ENCODE peak calls at places on chromosome 18, in seven cellular contexts. S is tibial artery, P is upper lobe of right lung, L is GM12865, U is nephron progenitor cell, V is fibroblast of lung, Y is adrenal gland. O is an unnamed sample.

GRCh38 chr18:63758616-63759015 is 16.6 kb upstream of the SERPINB7 start:
- DNase-seq in S (no peak), P (no peak), L (no peak), U (no peak), V (peak), Y (no peak), O (no peak)

GRCh38 chr18:59908790-59909189 is 9.0 kb downstream of the PMAIP1 start:
- DNase-seq in S (no peak), P (no peak), L (peak), U (no peak), V (peak), Y (no peak), O (no peak)

GRCh38 chr18:79385749-79386341 is 9.9 kb upstream of the NFATC1 start:
- DNase-seq in S (no peak), P (peak), L (no peak), U (no peak), V (no peak), Y (no peak), O (peak)

GRCh38 chr18:77058186-77058847 is 74.3 kb downstream of the MBP start:
- DNase-seq in S (peak), P (no peak), L (no peak), U (no peak), V (no peak), Y (no peak), O (no peak)

GRCh38 chr18:80143876-80144275 is 34.8 kb downstream of the ADNP2 start:
- DNase-seq in S (no peak), P (no peak), L (no peak), U (no peak), V (no peak), Y (no peak), O (no peak)

GRCh38 chr18:48142994-48143393 is 212.5 kb upstream of the SMAD2 start:
- DNase-seq in S (no peak), P (no peak), L (no peak), U (no peak), V (no peak), Y (no peak), O (no peak)

GRCh38 chr18:61606759-61607158 is 273.5 kb downstream of the CDH20 start:
- DNase-seq in S (peak), P (peak), L (no peak), U (peak), V (peak), Y (peak), O (no peak)

GRCh38 chr18:527136-527535 is 26.6 kb upstream of the COLEC12 start:
- DNase-seq in S (no peak), P (no peak), L (no peak), U (no peak), V (peak), Y (no peak), O (no peak)

GRCh38 chr18:75654928-75655745 is 227.6 kb upstream of the SMIM21 start:
- DNase-seq in S (no peak), P (no peak), L (no peak), U (peak), V (no peak), Y (no peak), O (no peak)

GRCh38 chr18:72572896-72573295 is 28.8 kb upstream of the CBLN2 start:
- DNase-seq in S (no peak), P (no peak), L (no peak), U (no peak), V (no peak), Y (no peak), O (no peak)

GRCh38 chr18:12907258-12907925 is 23.4 kb upstream of the PTPN2 start:
- DNase-seq in S (no peak), P (no peak), L (no peak), U (no peak), V (peak), Y (no peak), O (no peak)

GRCh38 chr18:36015629-36016028 is 43.1 kb downstream of the RMP24 start:
- DNase-seq in S (no peak), P (no peak), L (peak), U (no peak), V (no peak), Y (no peak), O (peak)

GRCh38 chr18:51852661-51853060 is 487.3 kb upstream of the DCC start:
- DNase-seq in S (no peak), P (no peak), L (no peak), U (no peak), V (no peak), Y (no peak), O (no peak)

GRCh38 chr18:7567487-7568425 is 640 bp downstream of the PTPRM start:
- DNase-seq in S (peak), P (peak), L (no peak), U (peak), V (peak), Y (peak), O (peak)

GRCh38 chr18:40956213-40956612 is 998.8 kb upstream of the PIK3C3 start:
- DNase-seq in S (no peak), P (no peak), L (no peak), U (no peak), V (no peak), Y (no peak), O (no peak)

GRCh38 chr18:2108581-2108980 is 462.7 kb downstream of the METTL4 start:
- DNase-seq in S (no peak), P (no peak), L (no peak), U (no peak), V (peak), Y (no peak), O (no peak)

GRCh38 chr18:55343396-55344073 is 244.5 kb downstream of the TCF4 start:
- DNase-seq in S (no peak), P (no peak), L (peak), U (no peak), V (peak), Y (no peak), O (no peak)

GRCh38 chr18:76839395-76839794 is 17.0 kb downstream of the ZNF236 start:
- DNase-seq in S (no peak), P (no peak), L (no peak), U (no peak), V (peak), Y (no peak), O (no peak)

GRCh38 chr18:12861637-12862036 is 22.4 kb downstream of the PTPN2 start:
- DNase-seq in S (no peak), P (no peak), L (no peak), U (no peak), V (no peak), Y (no peak), O (no peak)

DNA sequence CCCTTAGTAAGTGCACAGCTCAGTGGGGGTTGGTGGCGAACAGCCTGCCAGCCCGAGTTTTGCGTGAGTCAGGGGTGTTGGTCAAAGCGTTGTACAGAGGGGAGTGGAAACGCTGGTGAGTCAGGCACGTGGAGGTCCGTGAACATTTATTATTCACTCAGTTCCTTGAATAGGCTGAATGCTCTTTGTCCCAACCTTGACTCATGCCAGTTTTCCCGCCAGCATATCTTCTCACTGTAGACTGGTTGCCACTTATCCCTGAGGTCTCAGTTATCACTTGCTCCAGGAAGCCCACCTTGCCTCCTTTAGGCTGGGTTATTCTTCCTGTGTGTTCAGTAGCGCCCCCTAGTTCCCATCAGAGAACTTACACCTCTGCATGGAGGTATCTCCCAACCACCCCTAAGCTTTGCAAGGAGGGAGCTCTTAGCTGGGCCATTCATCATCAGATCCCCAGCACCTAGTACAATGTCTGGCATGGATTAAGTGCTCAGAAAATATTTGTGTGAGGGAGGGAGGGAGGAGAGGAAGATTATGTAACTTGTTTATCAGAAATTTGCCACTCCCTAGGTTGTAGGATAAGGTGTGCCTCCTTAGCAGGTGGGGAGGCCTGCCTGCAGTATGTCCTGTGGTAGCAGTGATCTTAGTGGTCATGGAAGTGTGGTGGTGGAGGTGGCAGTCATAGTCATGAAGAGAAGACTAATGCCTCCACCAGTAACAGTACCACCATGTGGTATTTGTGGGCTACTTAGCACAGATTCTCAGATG is 72.1 kb downstream of the CABLES1 start:
- DNase-seq in S (no peak), P (no peak), L (peak), U (no peak), V (peak), Y (no peak), O (no peak)
- TF ChIP-seq CTCF in S (no peak), P (peak), L (peak), U (no peak), V (peak), Y (no peak), O (no peak)

DNA sequence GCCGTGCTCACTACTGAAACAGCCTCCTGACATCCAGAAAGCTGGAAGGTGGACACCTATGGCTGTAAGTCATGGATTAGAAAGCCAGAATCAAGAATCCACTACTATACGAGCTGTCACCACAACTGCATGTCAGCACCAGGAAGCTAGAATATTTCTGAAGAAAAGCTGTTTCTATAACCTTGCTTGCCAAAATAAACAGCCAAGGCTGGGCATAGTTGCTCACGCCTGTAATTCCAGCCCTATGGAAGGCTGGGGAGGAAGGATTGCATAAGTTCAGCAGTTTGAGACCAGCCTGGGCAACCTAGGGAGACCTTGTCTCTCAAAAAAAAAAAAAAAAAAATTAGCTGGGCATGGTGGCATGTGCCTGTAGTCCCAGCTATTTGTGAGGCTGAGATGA is 96.3 kb upstream of the GAREM1 start:
- DNase-seq in S (no peak), P (no peak), L (no peak), U (no peak), V (no peak), Y (no peak), O (no peak)
- TF ChIP-seq CTCF in S (no peak), P (no peak), L (no peak), U (no peak), V (no peak), Y (no peak), O (no peak)

GRCh38 chr18:46320297-46320696 is 216.1 kb downstream of the HAUS1 start:
- DNase-seq in S (no peak), P (no peak), L (no peak), U (no peak), V (no peak), Y (no peak), O (no peak)
- TF ChIP-seq CTCF in S (no peak), P (no peak), L (peak), U (no peak), V (no peak), Y (no peak), O (no peak)

GRCh38 chr18:33181016-33181415 is 259.5 kb downstream of the CCDC178 start:
- DNase-seq in S (no peak), P (no peak), L (no peak), U (no peak), V (peak), Y (no peak), O (no peak)

GRCh38 chr18:33183136-33183535 is 257.4 kb downstream of the CCDC178 start:
- DNase-seq in S (no peak), P (no peak), L (no peak), U (no peak), V (no peak), Y (no peak), O (no peak)

GRCh38 chr18:33184178-33184577 is 256.3 kb downstream of the CCDC178 start:
- DNase-seq in S (no peak), P (no peak), L (no peak), U (no peak), V (peak), Y (no peak), O (no peak)

GRCh38 chr18:33184918-33185317 is 255.6 kb downstream of the CCDC178 start:
- DNase-seq in S (no peak), P (no peak), L (no peak), U (no peak), V (no peak), Y (no peak), O (no peak)
- TF ChIP-seq CTCF in S (no peak), P (no peak), L (no peak), U (peak), V (no peak), Y (no peak), O (no peak)

GRCh38 chr18:9421788-9422329 is 53.5 kb upstream of the RALBP1 start:
- DNase-seq in S (no peak), P (no peak), L (no peak), U (no peak), V (no peak), Y (no peak), O (no peak)
- TF ChIP-seq CTCF in S (no peak), P (no peak), L (no peak), U (no peak), V (no peak), Y (no peak), O (no peak)

GRCh38 chr18:3246636-3247242 is 862 bp upstream of the MYL12A start:
- DNase-seq in S (peak), P (no peak), L (peak), U (no peak), V (no peak), Y (peak), O (no peak)
- TF ChIP-seq CTCF in S (no peak), P (no peak), L (no peak), U (no peak), V (no peak), Y (no peak), O (no peak)

GRCh38 chr18:57438669-57439616 is 3.8 kb downstream of the ONECUT2 start:
- DNase-seq in S (no peak), P (no peak), L (no peak), U (no peak), V (no peak), Y (no peak), O (peak)
- TF ChIP-seq CTCF in S (no peak), P (no peak), L (no peak), U (no peak), V (no peak), Y (no peak), O (no peak)

GRCh38 chr18:43420950-43421349 is 143.7 kb upstream of the SYT4 start:
- DNase-seq in S (no peak), P (no peak), L (no peak), U (no peak), V (no peak), Y (no peak), O (no peak)

GRCh38 chr18:43420091-43420490 is 142.8 kb upstream of the SYT4 start:
- DNase-seq in S (no peak), P (no peak), L (no peak), U (no peak), V (no peak), Y (no peak), O (no peak)

DNA sequence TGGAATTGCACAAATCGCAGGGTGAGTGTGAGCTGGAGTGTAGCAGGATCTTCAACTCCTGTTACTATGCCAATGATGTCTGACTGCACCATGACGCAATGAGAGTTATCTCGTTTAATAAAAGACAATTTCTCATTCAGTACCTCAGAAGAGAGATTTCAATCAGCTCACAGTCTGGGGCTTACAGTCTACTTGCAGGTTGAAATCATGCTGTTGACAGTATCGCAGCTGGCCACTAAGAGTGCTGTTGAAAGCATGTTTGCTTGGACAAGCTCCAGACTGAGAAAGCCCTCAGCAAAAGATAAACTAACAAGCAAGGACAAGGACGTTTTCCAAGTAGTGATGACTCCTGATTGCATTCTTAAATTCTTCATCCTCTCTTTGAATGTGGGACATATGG is 145.2 kb upstream of the SYT4 start:
- DNase-seq in S (no peak), P (no peak), L (no peak), U (peak), V (peak), Y (no peak), O (no peak)
- TF ChIP-seq CTCF in S (no peak), P (no peak), L (no peak), U (peak), V (peak), Y (no peak), O (no peak)